ENCODE peak calls at places on chromosome 5, in seven cellular contexts. One of them, this sample, is unnamed.
A peak's percentile ranks its signal among the peaks of the same experiment; 100 is the strongest.

GRCh38 chr5:36151434-36152323 is at the start of the genes LMBRD2 and SKP2:
- DNase-seq in activated naive CD4-positive, alpha-beta T cell treated with Interleukin-2 at 50 U/mL for 16 hours: peak; percentile 98
- DNase-seq in renal cortical epithelial cell: peak; percentile 94
- DNase-seq in A172: peak; percentile 97
- DNase-seq in NCI-H1417 treated with DMSO at 0.1 percent for 48 hours: peak; percentile 95
- DNase-seq in NCI-H1092: peak; percentile 98
- DNase-seq in stimulated activated CD4-positive, alpha-beta T cell treated with anti-CD3 and anti-CD28 coated beads, Interleukin-1b, Interleukin-23, amount 100 ng/mL, for 4 hours: peak; percentile 93
- DNase-seq in this sample: peak; percentile 97

GRCh38 chr5:111227226-111227782 is 3.1 kb downstream of the CAMK4 start:
- DNase-seq in A172: no peak
- DNase-seq in NCI-H1092: no peak
- DNase-seq in renal cortical epithelial cell: no peak
- DNase-seq in stimulated activated CD4-positive, alpha-beta T cell treated with anti-CD3 and anti-CD28 coated beads, Interleukin-1b, Interleukin-23, amount 100 ng/mL, for 4 hours: no peak
- DNase-seq in activated naive CD4-positive, alpha-beta T cell treated with Interleukin-2 at 50 U/mL for 16 hours: no peak
- DNase-seq in NCI-H1417 treated with DMSO at 0.1 percent for 48 hours: no peak
- DNase-seq in this sample: no peak

GRCh38 chr5:14171621-14172020 is 28.5 kb downstream of the TRIO start:
- DNase-seq in NCI-H1092: no peak
- DNase-seq in renal cortical epithelial cell: peak; percentile 47
- DNase-seq in stimulated activated CD4-positive, alpha-beta T cell treated with anti-CD3 and anti-CD28 coated beads, Interleukin-1b, Interleukin-23, amount 100 ng/mL, for 4 hours: no peak
- DNase-seq in activated naive CD4-positive, alpha-beta T cell treated with Interleukin-2 at 50 U/mL for 16 hours: no peak
- DNase-seq in NCI-H1417 treated with DMSO at 0.1 percent for 48 hours: no peak
- DNase-seq in A172: no peak
- DNase-seq in this sample: peak; percentile 68

GRCh38 chr5:31413030-31413812 is 118.7 kb downstream of the DROSHA start:
- DNase-seq in NCI-H1092: no peak
- DNase-seq in activated naive CD4-positive, alpha-beta T cell treated with Interleukin-2 at 50 U/mL for 16 hours: no peak
- DNase-seq in NCI-H1417 treated with DMSO at 0.1 percent for 48 hours: no peak
- DNase-seq in A172: no peak
- DNase-seq in stimulated activated CD4-positive, alpha-beta T cell treated with anti-CD3 and anti-CD28 coated beads, Interleukin-1b, Interleukin-23, amount 100 ng/mL, for 4 hours: no peak
- DNase-seq in renal cortical epithelial cell: no peak
- DNase-seq in this sample: no peak

GRCh38 chr5:143398053-143398355 is 5.5 kb downstream of the NR3C1 start:
- DNase-seq in stimulated activated CD4-positive, alpha-beta T cell treated with anti-CD3 and anti-CD28 coated beads, Interleukin-1b, Interleukin-23, amount 100 ng/mL, for 4 hours: no peak
- DNase-seq in renal cortical epithelial cell: no peak
- DNase-seq in A172: no peak
- DNase-seq in NCI-H1417 treated with DMSO at 0.1 percent for 48 hours: no peak
- DNase-seq in NCI-H1092: no peak
- DNase-seq in activated naive CD4-positive, alpha-beta T cell treated with Interleukin-2 at 50 U/mL for 16 hours: no peak
- DNase-seq in this sample: no peak

GRCh38 chr5:177967221-177967887 is 28.7 kb downstream of the PROP1 start:
- DNase-seq in NCI-H1092: no peak
- DNase-seq in A172: no peak
- DNase-seq in stimulated activated CD4-positive, alpha-beta T cell treated with anti-CD3 and anti-CD28 coated beads, Interleukin-1b, Interleukin-23, amount 100 ng/mL, for 4 hours: no peak
- DNase-seq in activated naive CD4-positive, alpha-beta T cell treated with Interleukin-2 at 50 U/mL for 16 hours: no peak
- DNase-seq in renal cortical epithelial cell: no peak
- DNase-seq in NCI-H1417 treated with DMSO at 0.1 percent for 48 hours: no peak
- DNase-seq in this sample: peak; percentile 17

GRCh38 chr5:68689010-68689409 is 404.8 kb upstream of the SLC30A5 start:
- DNase-seq in activated naive CD4-positive, alpha-beta T cell treated with Interleukin-2 at 50 U/mL for 16 hours: no peak
- DNase-seq in A172: no peak
- DNase-seq in renal cortical epithelial cell: no peak
- DNase-seq in stimulated activated CD4-positive, alpha-beta T cell treated with anti-CD3 and anti-CD28 coated beads, Interleukin-1b, Interleukin-23, amount 100 ng/mL, for 4 hours: no peak
- DNase-seq in NCI-H1092: no peak
- DNase-seq in NCI-H1417 treated with DMSO at 0.1 percent for 48 hours: no peak
- DNase-seq in this sample: no peak

GRCh38 chr5:150234606-150235547 is 45.0 kb downstream of the SLC6A7 start:
- DNase-seq in stimulated activated CD4-positive, alpha-beta T cell treated with anti-CD3 and anti-CD28 coated beads, Interleukin-1b, Interleukin-23, amount 100 ng/mL, for 4 hours: no peak
- DNase-seq in renal cortical epithelial cell: no peak
- DNase-seq in NCI-H1417 treated with DMSO at 0.1 percent for 48 hours: no peak
- DNase-seq in activated naive CD4-positive, alpha-beta T cell treated with Interleukin-2 at 50 U/mL for 16 hours: no peak
- DNase-seq in A172: no peak
- DNase-seq in NCI-H1092: no peak
- DNase-seq in this sample: no peak

GRCh38 chr5:164498393-164498792 is 993.0 kb downstream of the MAT2B start:
- DNase-seq in renal cortical epithelial cell: no peak
- DNase-seq in NCI-H1092: no peak
- DNase-seq in stimulated activated CD4-positive, alpha-beta T cell treated with anti-CD3 and anti-CD28 coated beads, Interleukin-1b, Interleukin-23, amount 100 ng/mL, for 4 hours: no peak
- DNase-seq in activated naive CD4-positive, alpha-beta T cell treated with Interleukin-2 at 50 U/mL for 16 hours: no peak
- DNase-seq in A172: no peak
- DNase-seq in NCI-H1417 treated with DMSO at 0.1 percent for 48 hours: no peak
- DNase-seq in this sample: no peak

GRCh38 chr5:174424219-174425053 is 299.9 kb upstream of the MSX2 start:
- DNase-seq in stimulated activated CD4-positive, alpha-beta T cell treated with anti-CD3 and anti-CD28 coated beads, Interleukin-1b, Interleukin-23, amount 100 ng/mL, for 4 hours: no peak
- DNase-seq in NCI-H1092: no peak
- DNase-seq in A172: no peak
- DNase-seq in NCI-H1417 treated with DMSO at 0.1 percent for 48 hours: no peak
- DNase-seq in activated naive CD4-positive, alpha-beta T cell treated with Interleukin-2 at 50 U/mL for 16 hours: no peak
- DNase-seq in renal cortical epithelial cell: no peak
- DNase-seq in this sample: no peak

GRCh38 chr5:112574566-112574965 is 155.5 kb upstream of the EPB41L4A start:
- DNase-seq in NCI-H1092: no peak
- DNase-seq in NCI-H1417 treated with DMSO at 0.1 percent for 48 hours: peak; percentile 28
- DNase-seq in activated naive CD4-positive, alpha-beta T cell treated with Interleukin-2 at 50 U/mL for 16 hours: no peak
- DNase-seq in stimulated activated CD4-positive, alpha-beta T cell treated with anti-CD3 and anti-CD28 coated beads, Interleukin-1b, Interleukin-23, amount 100 ng/mL, for 4 hours: no peak
- DNase-seq in A172: no peak
- DNase-seq in renal cortical epithelial cell: no peak
- DNase-seq in this sample: no peak

GRCh38 chr5:152723482-152723881 is 318.4 kb upstream of the NMUR2 start:
- DNase-seq in NCI-H1092: no peak
- DNase-seq in A172: no peak
- DNase-seq in activated naive CD4-positive, alpha-beta T cell treated with Interleukin-2 at 50 U/mL for 16 hours: no peak
- DNase-seq in renal cortical epithelial cell: no peak
- DNase-seq in NCI-H1417 treated with DMSO at 0.1 percent for 48 hours: no peak
- DNase-seq in stimulated activated CD4-positive, alpha-beta T cell treated with anti-CD3 and anti-CD28 coated beads, Interleukin-1b, Interleukin-23, amount 100 ng/mL, for 4 hours: no peak
- DNase-seq in this sample: no peak